ENCODE peak calls at places on chromosomes 16 and 17, in seven cellular contexts. I, A, X, T, L, E and C are unnamed samples.

GRCh38 chr17:82866521-82867214 is 26.8 kb upstream of the ZNF750 start:
- DNase-seq in E (no peak), L (no peak), A (no peak), X (peak; percentile 58), T (no peak), I (peak; percentile 86), C (no peak)

GRCh38 chr16:11256657-11257130 is 690 bp upstream of the SOCS1 start:
- DNase-seq in A (peak; percentile 36), I (peak; percentile 76), E (no peak), L (no peak), T (no peak), X (peak; percentile 82), C (no peak)

GRCh38 chr17:71987634-71988033 is 133.2 kb upstream of the SOX9 start:
- DNase-seq in I (peak; percentile 23), T (no peak), X (no peak), L (no peak), E (no peak), A (no peak), C (no peak)

GRCh38 chr17:49670641-49671040 is 7.3 kb downstream of the SPOP start:
- DNase-seq in L (no peak), X (no peak), A (no peak), I (no peak), E (no peak), T (no peak), C (no peak)

GRCh38 chr17:68011199-68011665 is 15.0 kb upstream of the C17orf58 start:
- DNase-seq in T (no peak), I (no peak), A (peak; percentile 61), L (peak; percentile 64), X (peak; percentile 55), E (peak; percentile 24), C (peak; percentile 60)

GRCh38 chr17:40873801-40874200 is 6.8 kb upstream of the KRT12 start:
- DNase-seq in A (no peak), E (no peak), T (no peak), I (no peak), X (no peak), L (no peak), C (no peak)

GRCh38 chr17:58289869-58290268 is 9.1 kb upstream of the MPO start:
- DNase-seq in A (no peak), X (no peak), L (no peak), I (no peak), E (no peak), T (no peak), C (no peak)

GRCh38 chr16:68658258-68658973 is 13.3 kb downstream of the CDH3 start:
- DNase-seq in T (no peak), X (peak; percentile 64), E (no peak), L (no peak), I (peak; percentile 70), A (no peak), C (no peak)

GRCh38 chr17:66904760-66905637 is 59.5 kb upstream of the CACNG4 start:
- DNase-seq in A (no peak), L (no peak), T (no peak), X (peak; percentile 53), I (peak; percentile 54), E (no peak), C (no peak)

GRCh38 chr17:49646391-49647255 is 31.3 kb downstream of the SPOP start:
- DNase-seq in I (peak; percentile 21), E (no peak), T (peak; percentile 45), X (peak; percentile 27), L (no peak), A (no peak), C (no peak)

GRCh38 chr17:17503566-17504130 is 7.5 kb upstream of the RASD1 start:
- DNase-seq in E (no peak), X (no peak), I (no peak), A (peak; percentile 69), L (no peak), T (no peak), C (no peak)

GRCh38 chr17:16314189-16314588 is 39.1 kb downstream of the CENPV start:
- DNase-seq in X (no peak), I (no peak), T (no peak), A (no peak), L (no peak), E (no peak), C (no peak)

GRCh38 chr16:87764600-87765472 is 950 bp downstream of the KLHDC4 start:
- DNase-seq in T (no peak), I (no peak), L (no peak), E (no peak), A (no peak), X (no peak), C (no peak)